ENCODE peak calls at places on chromosomes 7 and 10, in eight cellular contexts. L is tibial nerve, K is thyroid gland, X is neural progenitor cell, Y is aorta, J is MM.1S, H is mammary epithelial cell, T is small intestine. E is an unnamed sample. For H3K4me1, the result is how much of the 10 kb centered on the place peaks cover.

GRCh38 chr7:1591876-1592275 is 22.0 kb upstream of the PSMG3 start:
- DNase-seq in T (no peak), K (no peak), X (no peak), Y (no peak), L (no peak), H (no peak), J (no peak), E (no peak)

GRCh38 chr7:138257459-138258193 is 181.4 kb downstream of the AKR1D1 start:
- DNase-seq in K (no peak), J (no peak), H (no peak), T (peak), L (no peak), X (no peak), Y (no peak), E (no peak)

GRCh38 chr7:97064972-97065587 is 40.4 kb upstream of the DLX5 start:
- DNase-seq in J (peak), X (peak), T (peak), K (no peak), H (peak), Y (no peak), L (peak), E (no peak)

GRCh38 chr10:127889605-127890195 is 3.0 kb downstream of the CLRN3 start:
- DNase-seq in X (no peak), H (peak), Y (no peak), J (no peak), T (peak), K (no peak), L (no peak), E (no peak)

GRCh38 chr7:106425017-106425719 is 140.4 kb upstream of the NAMPT start:
- DNase-seq in H (peak), L (peak), J (no peak), K (peak), T (peak), X (no peak), Y (no peak), E (peak)

GRCh38 chr7:36969376-36969775 is 245.1 kb upstream of the AOAH start:
- DNase-seq in Y (no peak), H (no peak), J (no peak), X (no peak), L (no peak), K (no peak), T (peak), E (no peak)

GRCh38 chr10:73894245-73894971 is 16.5 kb upstream of the PLAU start:
- DNase-seq in Y (no peak), L (no peak), K (no peak), X (no peak), H (peak), T (no peak), J (no peak), E (no peak)

GRCh38 chr10:130973127-130973839 is 338.2 kb downstream of the TCERG1L start:
- DNase-seq in L (no peak), J (no peak), X (no peak), K (no peak), H (no peak), Y (no peak), T (no peak), E (no peak)

GRCh38 chr7:129055294-129055816 is 444 bp upstream of the TNPO3 start:
- DNase-seq in Y (no peak), H (no peak), L (no peak), T (peak), X (no peak), K (no peak), J (no peak), E (no peak)

DNA sequence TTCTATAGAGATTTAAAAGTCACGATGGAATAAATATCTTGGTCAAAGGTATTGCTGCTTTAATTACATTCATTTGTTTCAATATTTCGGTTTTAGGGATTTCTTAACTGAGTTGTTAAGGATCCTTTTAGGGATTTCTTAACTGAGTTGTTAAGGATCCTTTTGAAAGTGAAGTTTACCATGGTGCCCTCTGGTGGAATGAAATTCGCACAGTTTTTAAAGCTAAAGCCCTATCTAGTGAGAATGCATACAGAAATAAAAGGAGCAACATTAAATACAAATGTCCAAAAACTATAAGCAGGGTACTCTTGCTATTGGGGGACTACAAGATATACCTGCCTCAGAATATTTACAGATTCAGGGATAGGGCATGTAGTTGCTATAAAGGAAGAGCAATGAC is 193.7 kb downstream of the RNLS start:
- DNase-seq in Y (no peak), L (peak), T (peak), H (peak), K (peak), J (peak), X (peak), E (no peak)
- H3K4me1 ChIP-seq in Y (under half), L (under half), T (under half), H (under half), K (under half), J (half or more), X (under half), E (under half)

GRCh38 chr10:6216916-6217315 is 14.2 kb downstream of the PFKFB3 start:
- DNase-seq in T (no peak), Y (peak), H (no peak), X (no peak), J (no peak), K (no peak), L (no peak), E (no peak)
- H3K4me1 ChIP-seq in T (under half), Y (under half), H (under half), X (under half), J (under half), K (under half), L (under half), E (under half)

GRCh38 chr7:55132550-55132889 is 113.7 kb downstream of the EGFR start:
- DNase-seq in L (no peak), X (no peak), K (no peak), H (no peak), J (no peak), Y (no peak), T (no peak), E (no peak)

GRCh38 chr7:55133630-55134392 is 115.0 kb downstream of the EGFR start:
- DNase-seq in K (no peak), Y (peak), J (no peak), L (no peak), H (peak), X (no peak), T (no peak), E (no peak)

GRCh38 chr7:55132890-55133551 is 114.2 kb downstream of the EGFR start:
- DNase-seq in T (peak), J (no peak), H (peak), K (no peak), X (no peak), L (peak), Y (peak), E (no peak)

GRCh38 chr7:55135462-55135861 is 116.6 kb downstream of the EGFR start:
- DNase-seq in Y (no peak), K (no peak), H (no peak), J (no peak), T (no peak), X (no peak), L (no peak), E (no peak)

DNA sequence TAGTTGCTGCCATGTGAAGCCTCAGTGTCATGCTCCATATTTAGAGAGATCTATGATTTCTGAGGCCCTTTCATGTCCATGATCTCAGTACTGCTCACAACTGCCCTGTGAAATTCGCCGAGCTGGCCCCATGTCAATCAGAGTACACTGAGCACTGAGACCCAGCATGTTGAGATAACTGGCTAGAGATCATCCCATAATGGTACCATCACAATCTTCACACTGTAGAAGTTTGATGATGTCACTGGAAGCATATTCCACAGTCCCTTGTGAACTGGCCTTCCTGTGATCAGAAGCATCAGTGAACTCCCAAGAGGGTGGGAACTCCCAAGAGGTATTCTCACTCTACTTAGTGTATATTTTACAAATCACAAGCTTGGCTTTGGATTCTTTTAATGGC is 116.0 kb downstream of the EGFR start:
- DNase-seq in J (no peak), H (no peak), Y (no peak), K (no peak), L (no peak), X (no peak), T (no peak), E (no peak)
- H3K4me1 ChIP-seq in J (under half), H (half or more), Y (under half), K (under half), L (under half), X (under half), T (under half), E (half or more)

GRCh38 chr10:74922921-74923320 is 96.5 kb downstream of the KAT6B start:
- DNase-seq in T (peak), Y (no peak), L (no peak), K (no peak), X (no peak), J (no peak), H (peak), E (no peak)
- H3K4me1 ChIP-seq in T (under half), Y (under half), L (under half), K (half or more), X (under half), J (under half), H (under half), E (half or more)